ENCODE peak calls at places on chromosomes 5 and 9, in nine cellular contexts. One of them, this sample, is unnamed.

GRCh38 chr9:18472435-18472834 is 1.5 kb upstream of the ADAMTSL1 start:
- DNase-seq in HepG2: no peak
- DNase-seq in suprapubic skin: no peak
- DNase-seq in body of pancreas: no peak
- DNase-seq in right cardiac atrium: no peak
- DNase-seq in effector memory CD4-positive, alpha-beta T cell: no peak
- DNase-seq in neural progenitor cell: no peak
- DNase-seq in OCI-LY7: no peak
- DNase-seq in cardiac muscle cell: no peak
- DNase-seq in this sample: no peak

GRCh38 chr5:59709346-59709821 is 184.1 kb downstream of the PDE4D start:
- DNase-seq in OCI-LY7: no peak
- DNase-seq in suprapubic skin: no peak
- DNase-seq in effector memory CD4-positive, alpha-beta T cell: no peak
- DNase-seq in neural progenitor cell: peak; percentile 25
- DNase-seq in cardiac muscle cell: no peak
- DNase-seq in right cardiac atrium: no peak
- DNase-seq in body of pancreas: no peak
- DNase-seq in HepG2: no peak
- DNase-seq in this sample: no peak

GRCh38 chr5:1497795-1498622 is 25.8 kb downstream of the LPCAT1 start:
- DNase-seq in cardiac muscle cell: no peak
- DNase-seq in suprapubic skin: no peak
- DNase-seq in neural progenitor cell: no peak
- DNase-seq in HepG2: no peak
- DNase-seq in effector memory CD4-positive, alpha-beta T cell: no peak
- DNase-seq in right cardiac atrium: peak; percentile 73
- DNase-seq in OCI-LY7: no peak
- DNase-seq in body of pancreas: no peak
- DNase-seq in this sample: peak; percentile 37

GRCh38 chr9:133738039-133738805 is at the start of gene SARDH:
- DNase-seq in right cardiac atrium: peak; percentile 88
- DNase-seq in neural progenitor cell: peak; percentile 84
- DNase-seq in cardiac muscle cell: peak; percentile 86
- DNase-seq in suprapubic skin: peak; percentile 75
- DNase-seq in effector memory CD4-positive, alpha-beta T cell: no peak
- DNase-seq in body of pancreas: peak; percentile 71
- DNase-seq in HepG2: peak; percentile 77
- DNase-seq in OCI-LY7: peak; percentile 24
- DNase-seq in this sample: peak; percentile 63

GRCh38 chr9:134403682-134404301 is 77.5 kb downstream of the RXRA start:
- DNase-seq in OCI-LY7: no peak
- DNase-seq in neural progenitor cell: no peak
- DNase-seq in body of pancreas: peak; percentile 41
- DNase-seq in HepG2: no peak
- DNase-seq in right cardiac atrium: peak; percentile 93
- DNase-seq in effector memory CD4-positive, alpha-beta T cell: peak; percentile 17
- DNase-seq in cardiac muscle cell: no peak
- DNase-seq in suprapubic skin: no peak
- DNase-seq in this sample: peak; percentile 87

GRCh38 chr9:91847576-91847975 is 102.5 kb downstream of the ROR2 start:
- DNase-seq in effector memory CD4-positive, alpha-beta T cell: no peak
- DNase-seq in OCI-LY7: no peak
- DNase-seq in HepG2: no peak
- DNase-seq in cardiac muscle cell: no peak
- DNase-seq in body of pancreas: no peak
- DNase-seq in suprapubic skin: no peak
- DNase-seq in right cardiac atrium: no peak
- DNase-seq in neural progenitor cell: no peak
- DNase-seq in this sample: no peak

GRCh38 chr5:137039939-137040515 is 459.1 kb downstream of the SPOCK1 start:
- DNase-seq in cardiac muscle cell: no peak
- DNase-seq in effector memory CD4-positive, alpha-beta T cell: no peak
- DNase-seq in body of pancreas: no peak
- DNase-seq in suprapubic skin: no peak
- DNase-seq in HepG2: no peak
- DNase-seq in neural progenitor cell: no peak
- DNase-seq in OCI-LY7: no peak
- DNase-seq in right cardiac atrium: no peak
- DNase-seq in this sample: no peak

GRCh38 chr9:113309204-113309813 is 6.1 kb upstream of the RNF183 start:
- DNase-seq in suprapubic skin: no peak
- DNase-seq in right cardiac atrium: no peak
- DNase-seq in HepG2: peak; percentile 53
- DNase-seq in effector memory CD4-positive, alpha-beta T cell: no peak
- DNase-seq in cardiac muscle cell: peak; percentile 43
- DNase-seq in neural progenitor cell: peak; percentile 47
- DNase-seq in OCI-LY7: peak; percentile 44
- DNase-seq in body of pancreas: peak; percentile 40
- DNase-seq in this sample: no peak

GRCh38 chr5:16179511-16179935 is at the start of gene MARCHF11:
- DNase-seq in suprapubic skin: no peak
- DNase-seq in neural progenitor cell: peak; percentile 75
- DNase-seq in right cardiac atrium: no peak
- DNase-seq in effector memory CD4-positive, alpha-beta T cell: no peak
- DNase-seq in HepG2: no peak
- DNase-seq in cardiac muscle cell: peak; percentile 62
- DNase-seq in OCI-LY7: no peak
- DNase-seq in body of pancreas: no peak
- DNase-seq in this sample: no peak

GRCh38 chr5:178201927-178202235 is 2.5 kb upstream of the HNRNPAB start:
- DNase-seq in effector memory CD4-positive, alpha-beta T cell: no peak
- DNase-seq in neural progenitor cell: no peak
- DNase-seq in OCI-LY7: no peak
- DNase-seq in HepG2: peak; percentile 28
- DNase-seq in suprapubic skin: peak; percentile 37
- DNase-seq in cardiac muscle cell: no peak
- DNase-seq in body of pancreas: no peak
- DNase-seq in right cardiac atrium: no peak
- DNase-seq in this sample: no peak

GRCh38 chr5:80686757-80687156 is 32.0 kb upstream of the DHFR start:
- DNase-seq in neural progenitor cell: no peak
- DNase-seq in cardiac muscle cell: no peak
- DNase-seq in body of pancreas: no peak
- DNase-seq in right cardiac atrium: no peak
- DNase-seq in HepG2: peak; percentile 6
- DNase-seq in effector memory CD4-positive, alpha-beta T cell: no peak
- DNase-seq in suprapubic skin: no peak
- DNase-seq in OCI-LY7: peak; percentile 19
- DNase-seq in this sample: no peak

GRCh38 chr5:54388411-54388810 is 67.1 kb upstream of the HSPB3 start:
- DNase-seq in HepG2: no peak
- DNase-seq in suprapubic skin: no peak
- DNase-seq in body of pancreas: no peak
- DNase-seq in cardiac muscle cell: no peak
- DNase-seq in OCI-LY7: no peak
- DNase-seq in effector memory CD4-positive, alpha-beta T cell: no peak
- DNase-seq in right cardiac atrium: no peak
- DNase-seq in neural progenitor cell: no peak
- DNase-seq in this sample: no peak

GRCh38 chr9:96217756-96218693 is 84.0 kb downstream of the HSD17B3 start:
- DNase-seq in suprapubic skin: peak; percentile 79
- DNase-seq in HepG2: peak; percentile 28
- DNase-seq in right cardiac atrium: peak; percentile 92
- DNase-seq in effector memory CD4-positive, alpha-beta T cell: peak; percentile 39
- DNase-seq in neural progenitor cell: peak; percentile 93
- DNase-seq in body of pancreas: peak; percentile 84
- DNase-seq in cardiac muscle cell: peak; percentile 87
- DNase-seq in OCI-LY7: peak; percentile 60
- DNase-seq in this sample: peak; percentile 82

DNA sequence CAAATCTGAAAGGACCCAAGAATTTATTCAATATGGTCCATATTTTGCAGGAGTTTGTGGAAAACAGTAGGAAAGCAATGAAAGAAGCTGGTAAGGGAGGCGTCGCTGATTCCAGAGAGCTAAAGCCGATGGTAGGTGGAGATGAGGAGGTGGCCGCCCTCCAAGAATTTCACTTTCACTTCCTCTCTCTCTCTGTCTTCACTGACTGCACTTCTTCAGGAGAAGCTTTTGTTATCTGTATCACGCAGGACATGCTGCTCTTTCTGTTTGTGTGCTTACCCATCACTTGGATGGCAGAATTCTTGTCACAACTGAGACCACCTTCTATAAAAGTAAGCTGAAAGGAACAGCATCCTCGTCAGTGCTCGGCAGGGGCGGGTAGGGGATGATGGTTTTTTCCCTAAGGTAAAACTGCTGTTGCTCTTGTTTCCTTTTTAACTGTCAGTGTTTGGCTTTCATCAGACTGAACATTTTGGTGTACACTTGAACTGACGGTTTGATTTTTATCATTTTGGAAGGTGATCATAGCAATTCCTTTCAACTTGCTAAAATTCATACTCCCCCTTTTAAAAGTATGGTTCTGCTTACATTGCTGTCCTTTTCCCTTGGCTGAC is 62.4 kb upstream of the FSD1L start:
- DNase-seq in HepG2: no peak
- DNase-seq in effector memory CD4-positive, alpha-beta T cell: no peak
- DNase-seq in right cardiac atrium: no peak
- DNase-seq in suprapubic skin: no peak
- DNase-seq in neural progenitor cell: no peak
- DNase-seq in OCI-LY7: peak; percentile 59
- DNase-seq in cardiac muscle cell: no peak
- DNase-seq in body of pancreas: no peak
- DNase-seq in this sample: peak; percentile 20
- H3K27ac ChIP-seq in HepG2: no peak overlapping the region
- H3K27ac ChIP-seq in effector memory CD4-positive, alpha-beta T cell: no peak overlapping the region
- H3K27ac ChIP-seq in right cardiac atrium: no peak overlapping the region
- H3K27ac ChIP-seq in suprapubic skin: no peak overlapping the region
- H3K27ac ChIP-seq in neural progenitor cell: no peak overlapping the region
- H3K27ac ChIP-seq in OCI-LY7: peak overlapping the region; percentile 17
- H3K27ac ChIP-seq in cardiac muscle cell: no peak overlapping the region
- H3K27ac ChIP-seq in body of pancreas: no peak overlapping the region
- H3K27ac ChIP-seq in this sample: no peak overlapping the region

GRCh38 chr5:142108432-142109355 is at the start of gene NDFIP1:
- DNase-seq in effector memory CD4-positive, alpha-beta T cell: peak; percentile 77
- DNase-seq in HepG2: peak; percentile 54
- DNase-seq in OCI-LY7: peak; percentile 79
- DNase-seq in suprapubic skin: peak; percentile 90
- DNase-seq in body of pancreas: peak; percentile 87
- DNase-seq in cardiac muscle cell: peak; percentile 91
- DNase-seq in neural progenitor cell: peak; percentile 93
- DNase-seq in right cardiac atrium: peak; percentile 97
- DNase-seq in this sample: peak; percentile 90

GRCh38 chr5:142110046-142110531 is 1.5 kb downstream of the NDFIP1 start:
- DNase-seq in suprapubic skin: no peak
- DNase-seq in body of pancreas: peak; percentile 15
- DNase-seq in effector memory CD4-positive, alpha-beta T cell: no peak
- DNase-seq in cardiac muscle cell: no peak
- DNase-seq in right cardiac atrium: no peak
- DNase-seq in OCI-LY7: peak; percentile 40
- DNase-seq in neural progenitor cell: no peak
- DNase-seq in HepG2: peak; percentile 15
- DNase-seq in this sample: no peak

GRCh38 chr5:142109356-142110045 is 922 bp downstream of the NDFIP1 start:
- DNase-seq in cardiac muscle cell: no peak
- DNase-seq in effector memory CD4-positive, alpha-beta T cell: peak; percentile 34
- DNase-seq in OCI-LY7: peak; percentile 45
- DNase-seq in HepG2: no peak
- DNase-seq in neural progenitor cell: peak; percentile 39
- DNase-seq in suprapubic skin: no peak
- DNase-seq in body of pancreas: peak; percentile 14
- DNase-seq in right cardiac atrium: no peak
- DNase-seq in this sample: no peak

GRCh38 chr5:142106061-142106460 is 2.5 kb upstream of the NDFIP1 start:
- DNase-seq in effector memory CD4-positive, alpha-beta T cell: no peak
- DNase-seq in HepG2: no peak
- DNase-seq in suprapubic skin: no peak
- DNase-seq in body of pancreas: no peak
- DNase-seq in neural progenitor cell: no peak
- DNase-seq in right cardiac atrium: peak; percentile 56
- DNase-seq in OCI-LY7: no peak
- DNase-seq in cardiac muscle cell: no peak
- DNase-seq in this sample: no peak

DNA sequence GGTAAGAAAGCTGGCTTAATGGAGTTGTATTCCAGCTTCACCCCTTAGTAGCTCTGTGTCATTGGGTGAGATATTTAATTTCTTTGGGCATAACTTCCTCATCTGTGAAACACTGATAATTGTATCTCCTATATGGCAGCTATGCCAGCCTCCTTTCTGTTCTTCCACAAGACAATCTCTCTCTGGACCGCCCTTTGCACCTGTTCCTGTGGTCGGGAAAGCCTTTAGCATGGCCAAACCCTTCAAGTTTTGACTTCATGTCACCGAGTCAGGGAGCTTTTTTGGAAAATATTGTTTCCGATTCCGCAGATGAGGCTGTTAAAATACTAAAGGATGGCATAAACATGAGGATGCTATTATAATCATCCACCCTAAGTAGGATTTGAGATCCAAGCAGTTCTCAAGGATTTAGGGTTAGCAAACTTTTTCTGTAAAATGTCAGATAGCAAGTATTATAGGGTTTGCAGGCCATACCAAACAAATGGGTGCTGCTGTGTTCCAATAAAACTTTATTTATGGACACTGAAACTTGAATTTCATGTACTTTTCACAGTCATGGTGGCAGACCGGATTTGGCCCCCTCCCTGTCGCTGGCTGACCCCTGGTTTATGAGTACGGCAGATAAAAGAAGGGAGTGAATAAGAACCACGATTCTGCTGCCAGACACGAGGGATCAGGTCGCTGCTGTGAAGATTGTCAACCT is 699 bp upstream of the NDFIP1 start:
- DNase-seq in neural progenitor cell: no peak
- DNase-seq in right cardiac atrium: no peak
- DNase-seq in HepG2: no peak
- DNase-seq in effector memory CD4-positive, alpha-beta T cell: no peak
- DNase-seq in cardiac muscle cell: no peak
- DNase-seq in body of pancreas: no peak
- DNase-seq in OCI-LY7: no peak
- DNase-seq in suprapubic skin: no peak
- DNase-seq in this sample: no peak
- H3K27ac ChIP-seq in neural progenitor cell: no peak overlapping the region
- H3K27ac ChIP-seq in right cardiac atrium: peak overlapping the region; percentile 98
- H3K27ac ChIP-seq in HepG2: no peak overlapping the region
- H3K27ac ChIP-seq in effector memory CD4-positive, alpha-beta T cell: peak overlapping the region; percentile 97
- H3K27ac ChIP-seq in cardiac muscle cell: peak overlapping the region; percentile 96
- H3K27ac ChIP-seq in body of pancreas: peak overlapping the region; percentile 97
- H3K27ac ChIP-seq in OCI-LY7: peak overlapping the region; percentile 66
- H3K27ac ChIP-seq in suprapubic skin: peak overlapping the region; percentile 95
- H3K27ac ChIP-seq in this sample: peak overlapping the region; percentile 95

GRCh38 chr9:89534464-89534863 is 36.6 kb upstream of the SEMA4D start:
- DNase-seq in right cardiac atrium: no peak
- DNase-seq in OCI-LY7: no peak
- DNase-seq in suprapubic skin: no peak
- DNase-seq in body of pancreas: no peak
- DNase-seq in HepG2: no peak
- DNase-seq in neural progenitor cell: no peak
- DNase-seq in effector memory CD4-positive, alpha-beta T cell: no peak
- DNase-seq in cardiac muscle cell: no peak
- DNase-seq in this sample: no peak
- H3K27ac ChIP-seq in right cardiac atrium: no peak overlapping the region
- H3K27ac ChIP-seq in OCI-LY7: no peak overlapping the region
- H3K27ac ChIP-seq in suprapubic skin: no peak overlapping the region
- H3K27ac ChIP-seq in body of pancreas: no peak overlapping the region
- H3K27ac ChIP-seq in HepG2: no peak overlapping the region
- H3K27ac ChIP-seq in neural progenitor cell: no peak overlapping the region
- H3K27ac ChIP-seq in effector memory CD4-positive, alpha-beta T cell: no peak overlapping the region
- H3K27ac ChIP-seq in cardiac muscle cell: no peak overlapping the region
- H3K27ac ChIP-seq in this sample: no peak overlapping the region

DNA sequence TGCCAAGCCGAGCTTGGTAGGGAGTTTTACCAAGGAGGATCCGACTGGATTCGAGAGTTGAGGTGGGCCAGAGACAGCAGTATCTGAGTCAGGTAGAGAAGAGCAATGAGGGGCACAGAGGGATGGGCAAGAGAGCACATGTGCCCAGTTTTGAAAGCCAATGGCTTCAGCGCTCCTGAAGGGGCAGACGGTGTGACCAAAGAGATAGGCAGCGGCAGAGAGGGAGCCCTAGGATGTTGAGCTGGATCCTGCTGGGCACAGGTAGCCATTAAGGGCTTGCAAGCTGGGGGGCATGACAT is 941 bp downstream of the FGFR4 start:
- DNase-seq in suprapubic skin: no peak
- DNase-seq in OCI-LY7: no peak
- DNase-seq in right cardiac atrium: no peak
- DNase-seq in body of pancreas: no peak
- DNase-seq in effector memory CD4-positive, alpha-beta T cell: no peak
- DNase-seq in HepG2: no peak
- DNase-seq in cardiac muscle cell: no peak
- DNase-seq in neural progenitor cell: no peak
- DNase-seq in this sample: no peak
- H3K27ac ChIP-seq in suprapubic skin: no peak overlapping the region
- H3K27ac ChIP-seq in OCI-LY7: no peak overlapping the region
- H3K27ac ChIP-seq in right cardiac atrium: no peak overlapping the region
- H3K27ac ChIP-seq in body of pancreas: peak overlapping the region; percentile 86
- H3K27ac ChIP-seq in effector memory CD4-positive, alpha-beta T cell: no peak overlapping the region
- H3K27ac ChIP-seq in HepG2: peak overlapping the region; percentile 100
- H3K27ac ChIP-seq in cardiac muscle cell: no peak overlapping the region
- H3K27ac ChIP-seq in neural progenitor cell: no peak overlapping the region
- H3K27ac ChIP-seq in this sample: no peak overlapping the region

This sample was measured in left ventricle myocardium inferior.